ENCODE peak calls at places on chromosomes 3 and 15, in seven cellular contexts. B, H, I, J, S, D and P are unnamed samples.

GRCh38 chr15:61184431-61184830 is 44.7 kb downstream of the RORA start:
- DNase-seq in B (no peak), I (no peak), S (no peak), H (no peak), J (no peak), D (no peak), P (no peak)

GRCh38 chr3:37949866-37950265 is 40.7 kb upstream of the VILL start:
- DNase-seq in D (no peak), J (no peak), S (peak; percentile 55), I (no peak), B (peak; percentile 65), H (no peak), P (no peak)

GRCh38 chr3:37604336-37604833 is 257.3 kb upstream of the CTDSPL start:
- DNase-seq in H (no peak), B (no peak), J (no peak), S (no peak), D (no peak), I (no peak), P (no peak)

GRCh38 chr3:38960953-38961622 is 90.7 kb downstream of the SCN11A start:
- DNase-seq in I (peak; percentile 54), H (no peak), D (no peak), S (peak; percentile 56), B (peak; percentile 45), J (peak; percentile 47), P (peak; percentile 76)

GRCh38 chr3:141110322-141110721 is 59.2 kb downstream of the SPSB4 start:
- DNase-seq in I (no peak), H (no peak), J (no peak), S (no peak), D (no peak), B (no peak), P (no peak)

GRCh38 chr3:197501879-197502620 is 53.7 kb downstream of the BDH1 start:
- DNase-seq in S (peak; percentile 55), I (peak; percentile 68), D (no peak), H (no peak), J (peak; percentile 64), B (peak; percentile 49), P (no peak)

GRCh38 chr3:195883160-195883559 is 25.2 kb downstream of the TNK2 start:
- DNase-seq in S (no peak), I (no peak), D (no peak), H (no peak), J (no peak), B (no peak), P (no peak)

GRCh38 chr15:88646951-88647350 is 8.1 kb downstream of the ISG20 start:
- DNase-seq in B (no peak), J (no peak), D (no peak), H (no peak), S (no peak), I (no peak), P (no peak)

GRCh38 chr15:52114256-52114655 is 1.7 kb upstream of the BCL2L10 start:
- DNase-seq in H (no peak), I (no peak), D (no peak), J (no peak), S (no peak), B (no peak), P (no peak)

GRCh38 chr3:77159182-77159581 is 119.3 kb downstream of the ROBO2 start:
- DNase-seq in B (no peak), J (no peak), S (no peak), H (no peak), I (no peak), D (no peak), P (no peak)

GRCh38 chr3:174397848-174398247 is 461.3 kb upstream of the NAALADL2 start:
- DNase-seq in S (peak; percentile 75), J (no peak), B (peak; percentile 61), D (no peak), I (peak; percentile 47), H (no peak), P (peak; percentile 12)

GRCh38 chr3:15205934-15206661 is at the start of gene CAPN7:
- DNase-seq in H (peak; percentile 94), B (peak; percentile 91), I (peak; percentile 93), D (peak; percentile 46), S (peak; percentile 89), J (peak; percentile 95), P (peak; percentile 99)

GRCh38 chr15:60479711-60480110 is 769 bp upstream of the ICE2 start:
- DNase-seq in D (no peak), J (no peak), H (no peak), S (no peak), B (no peak), I (no peak), P (no peak)

GRCh38 chr15:27541581-27541980 is 557.5 kb downstream of the OCA2 start:
- DNase-seq in H (no peak), D (no peak), I (no peak), B (no peak), J (no peak), S (no peak), P (no peak)

GRCh38 chr3:184126006-184126405 is 9.2 kb upstream of the EIF2B5 start:
- DNase-seq in J (no peak), I (no peak), D (no peak), S (peak; percentile 16), H (no peak), B (no peak), P (peak; percentile 17)

GRCh38 chr15:41689083-41689482 is 28.9 kb downstream of the MGA start:
- DNase-seq in J (no peak), B (no peak), H (no peak), S (no peak), I (no peak), D (no peak), P (no peak)

GRCh38 chr3:20185364-20185732 is 658 bp downstream of the SGO1 start:
- DNase-seq in J (peak; percentile 16), D (no peak), H (no peak), S (peak; percentile 7), I (peak; percentile 1), B (peak; percentile 29), P (no peak)

GRCh38 chr3:159919873-159920272 is 68.8 kb upstream of the IL12A start:
- DNase-seq in D (no peak), S (peak; percentile 56), I (no peak), H (no peak), B (peak; percentile 27), J (no peak), P (no peak)

GRCh38 chr3:187507905-187508304 is 139.7 kb downstream of the RTP4 start:
- DNase-seq in B (no peak), D (no peak), S (no peak), J (no peak), I (no peak), H (no peak), P (no peak)

GRCh38 chr3:8839607-8840325 is 70.4 kb upstream of the OXTR start:
- DNase-seq in B (no peak), S (no peak), J (no peak), D (no peak), I (no peak), H (no peak), P (no peak)

GRCh38 chr3:66816110-66816761 is 181.9 kb upstream of the KBTBD8 start:
- DNase-seq in I (peak; percentile 70), D (peak; percentile 36), B (peak; percentile 86), S (peak; percentile 84), H (no peak), J (no peak), P (peak; percentile 54)

GRCh38 chr15:57758556-57758955 is 52.0 kb downstream of the POLR2M start:
- DNase-seq in J (no peak), H (no peak), B (no peak), D (no peak), I (peak; percentile 63), S (no peak), P (peak; percentile 16)

GRCh38 chr15:57767526-57767925 is 61.0 kb downstream of the POLR2M start:
- DNase-seq in S (no peak), D (no peak), H (no peak), J (no peak), I (no peak), B (no peak), P (no peak)

GRCh38 chr15:57761562-57761961 is 55.0 kb downstream of the POLR2M start:
- DNase-seq in B (no peak), S (no peak), I (no peak), D (no peak), H (no peak), J (no peak), P (no peak)

GRCh38 chr15:57762302-57762701 is 55.8 kb downstream of the POLR2M start:
- DNase-seq in S (no peak), I (no peak), H (no peak), D (no peak), J (peak; percentile 10), B (no peak), P (no peak)
- TF ChIP-seq CTCF in S (peak; percentile 28), I (peak; percentile 3), H (no peak), D (no peak), J (peak; percentile 8), B (no peak), P (no peak)

DNA sequence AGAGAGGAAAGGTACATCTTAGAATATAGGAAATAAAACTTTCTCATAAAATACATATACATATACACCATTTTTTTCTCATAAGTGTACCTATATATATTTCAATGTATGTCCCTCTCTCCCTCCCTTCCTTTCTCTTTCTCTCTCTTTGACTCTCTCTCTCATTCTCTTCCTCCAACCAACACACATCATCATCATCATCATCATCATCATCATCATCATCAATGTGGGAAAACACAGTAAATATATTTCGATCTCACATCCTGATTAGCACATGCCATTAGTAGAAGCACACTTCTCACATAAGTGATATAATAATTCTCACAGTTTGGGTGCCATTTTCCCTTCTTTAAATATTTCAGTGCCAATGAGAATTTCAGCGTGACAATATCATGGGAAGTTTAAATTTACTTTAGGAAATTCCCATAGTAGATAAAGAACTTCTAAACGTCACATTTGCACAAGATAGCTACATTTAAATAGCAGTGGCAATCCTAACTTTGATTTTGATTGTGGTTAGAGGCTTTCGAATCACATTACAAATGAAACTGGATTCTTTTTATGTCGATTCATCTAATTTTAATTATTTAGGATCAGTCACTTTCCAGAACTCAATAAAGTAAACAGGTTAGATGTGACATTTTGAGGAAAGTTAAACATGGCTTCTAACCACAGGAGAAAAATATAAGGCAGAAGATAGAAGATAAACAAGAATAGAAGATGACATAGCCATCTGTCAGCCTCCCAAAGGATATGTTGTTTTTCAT is 33.0 kb upstream of the ACTC1 start:
- DNase-seq in D (no peak), H (no peak), S (no peak), J (no peak), B (no peak), I (no peak), P (no peak)
- H3K4me3 ChIP-seq in D (no peak overlapping the region), H (no peak overlapping the region), S (no peak overlapping the region), J (no peak overlapping the region), B (no peak overlapping the region), I (no peak overlapping the region), P (no peak overlapping the region)

GRCh38 chr3:189195302-189195701 is 23.5 kb downstream of the TPRG1 start:
- DNase-seq in D (no peak), J (peak; percentile 22), B (no peak), H (no peak), I (no peak), S (no peak), P (no peak)
- TF ChIP-seq CTCF in D (peak; percentile 10), J (peak; percentile 61), B (no peak), H (no peak), I (no peak), S (peak; percentile 32), P (peak; percentile 11)

DNA sequence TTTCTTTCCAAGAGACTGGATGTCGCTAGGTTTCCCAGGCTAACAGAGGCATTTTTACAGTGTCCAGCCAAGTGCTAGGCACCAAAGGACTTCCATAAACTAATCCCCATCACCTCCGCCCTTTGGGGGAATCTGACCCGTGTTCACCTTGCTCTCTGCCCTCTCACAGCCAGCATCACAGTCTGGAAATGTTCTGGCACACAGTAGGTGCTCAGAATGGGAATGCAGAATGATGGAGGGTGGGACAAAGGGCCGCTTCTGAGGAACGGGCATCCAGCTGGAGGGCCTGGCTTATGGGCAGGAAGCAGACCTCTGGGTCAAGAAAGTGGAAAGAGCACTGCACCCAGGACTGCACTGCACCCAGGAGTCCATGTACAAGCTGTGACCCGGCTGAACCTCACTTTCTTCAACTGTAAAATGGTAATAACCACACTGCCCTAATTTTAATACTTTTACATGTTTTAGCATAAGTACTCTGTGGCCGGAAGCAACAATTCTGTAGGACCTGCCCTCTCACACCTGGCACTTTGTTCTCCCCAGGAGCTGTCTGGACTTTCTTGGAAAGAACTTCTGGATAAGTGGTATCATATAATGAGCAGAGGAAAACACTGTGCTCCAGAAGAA is 901 bp upstream of the NMB start:
- DNase-seq in J (no peak), I (no peak), D (no peak), B (no peak), H (no peak), S (no peak), P (no peak)
- H3K4me3 ChIP-seq in J (peak overlapping the region; percentile 52), I (peak overlapping the region; percentile 64), D (peak overlapping the region; percentile 57), B (peak overlapping the region; percentile 62), H (peak overlapping the region; percentile 76), S (peak overlapping the region; percentile 58), P (peak overlapping the region; percentile 61)